ENCODE peak calls at places on chromosomes 16 and 17, in six cellular contexts. G is left kidney, P is DMS 273 treated with DMSO at 0.1 percent for 48 hours, K is BJ, Z is DMS153, Y is NCI-H1694. O is an unnamed sample.

GRCh38 chr16:67672306-67672705 is 5.7 kb downstream of the C16orf86 start:
- DNase-seq in G (no peak), P (no peak), K (no peak), Z (no peak), Y (no peak), O (no peak)

GRCh38 chr17:8311131-8311790 is 1.2 kb downstream of the ARHGEF15 start:
- DNase-seq in G (no peak), P (no peak), K (no peak), Z (no peak), Y (no peak), O (no peak)

GRCh38 chr16:4454618-4455017 is 19.8 kb downstream of the NMRAL1 start:
- DNase-seq in G (peak; percentile 64), P (no peak), K (no peak), Z (no peak), Y (no peak), O (no peak)

GRCh38 chr17:82239926-82240505 is 11.2 kb downstream of the SLC16A3 start:
- DNase-seq in G (no peak), P (no peak), K (no peak), Z (no peak), Y (peak; percentile 33), O (no peak)

GRCh38 chr17:77778636-77779524 is 179.6 kb upstream of the TNRC6C start:
- DNase-seq in G (no peak), P (peak; percentile 92), K (no peak), Z (peak; percentile 44), Y (peak; percentile 93), O (no peak)

GRCh38 chr16:5034167-5034523 is 410 bp upstream of the NAGPA start:
- DNase-seq in G (no peak), P (no peak), K (no peak), Z (no peak), Y (no peak), O (no peak)

GRCh38 chr17:77767148-77767547 is 191.4 kb upstream of the TNRC6C start:
- DNase-seq in G (no peak), P (no peak), K (no peak), Z (no peak), Y (no peak), O (no peak)

GRCh38 chr17:6940186-6940649 is 55.6 kb upstream of the ALOX12 start:
- DNase-seq in G (no peak), P (no peak), K (no peak), Z (no peak), Y (no peak), O (no peak)

GRCh38 chr17:29572691-29573557 is 4.4 kb downstream of the TP53I13 start:
- DNase-seq in G (peak; percentile 86), P (no peak), K (no peak), Z (no peak), Y (no peak), O (peak; percentile 82)

GRCh38 chr16:17963185-17963836 is 373.2 kb downstream of the NPIPA8 start:
- DNase-seq in G (no peak), P (no peak), K (no peak), Z (no peak), Y (no peak), O (no peak)